ENCODE peak calls at places on chromosome 9, in four cellular contexts. D is kidney tubule cell, L is Right ventricle myocardium superior, R is EH. J is an unnamed sample.

GRCh38 chr9:120619751-120620655 is 40.0 kb upstream of the CDK5RAP2 start:
- DNase-seq in D (peak; percentile 70), L (no peak), R (peak; percentile 70), J (peak; percentile 39)

GRCh38 chr9:126861707-126862460 is 1.4 kb downstream of the ZBTB34 start:
- DNase-seq in D (no peak), L (no peak), R (peak; percentile 37), J (no peak)

GRCh38 chr9:98236881-98237487 is 18.5 kb downstream of the TBC1D2 start:
- DNase-seq in D (no peak), L (no peak), R (no peak), J (no peak)

GRCh38 chr9:135075234-135076142 is 12.0 kb upstream of the OLFM1 start:
- DNase-seq in D (no peak), L (peak; percentile 80), R (peak; percentile 8), J (no peak)

GRCh38 chr9:69905291-69905690 is 84.7 kb downstream of the CFAP95 start:
- DNase-seq in D (no peak), L (no peak), R (peak; percentile 25), J (no peak)

GRCh38 chr9:94995294-94995693 is 268.8 kb downstream of the AOPEP start:
- DNase-seq in D (no peak), L (no peak), R (no peak), J (no peak)

GRCh38 chr9:98888794-98889495 is 54.8 kb upstream of the COL15A1 start:
- DNase-seq in D (no peak), L (no peak), R (peak; percentile 77), J (no peak)

GRCh38 chr9:76987594-76988200 is 31.8 kb upstream of the FOXB2 start:
- DNase-seq in D (peak; percentile 74), L (no peak), R (peak; percentile 59), J (no peak)

GRCh38 chr9:20117482-20117881 is 328.6 kb upstream of the SLC24A2 start:
- DNase-seq in D (no peak), L (no peak), R (no peak), J (no peak)

GRCh38 chr9:68530618-68531017 is 10.1 kb downstream of the TMEM252 start:
- DNase-seq in D (peak; percentile 88), L (peak; percentile 84), R (no peak), J (no peak)

GRCh38 chr9:111056554-111056953 is 18.3 kb upstream of the LPAR1 start:
- DNase-seq in D (no peak), L (no peak), R (peak; percentile 69), J (no peak)

GRCh38 chr9:6645153-6646027 is at the start of gene GLDC:
- DNase-seq in D (peak; percentile 97), L (peak; percentile 47), R (no peak), J (peak; percentile 24)

GRCh38 chr9:83270116-83270515 is 207.2 kb upstream of the RASEF start:
- DNase-seq in D (no peak), L (no peak), R (no peak), J (no peak)

GRCh38 chr9:114677418-114677817 is 4.6 kb downstream of the TEX48 start:
- DNase-seq in D (peak; percentile 99), L (no peak), R (peak; percentile 100), J (no peak)

J was measured in central memory CD4-positive, alpha-beta T cell.